ENCODE peak calls at places on chromosome X, in eight cellular contexts. G is foreskin fibroblast, M is NCI-H2081 treated with DMSO at 0.1 percent for 48 hours, B is right atrium auricular region, Y is AG04450, I is iris pigment epithelial cell, N is GM10248, A is neural crest cell. R is an unnamed sample.

GRCh38 chrX:24377911-24378468 is 17.6 kb downstream of the SUPT20HL1 start:
- DNase-seq in I (no peak), M (no peak), G (no peak), N (no peak), Y (no peak), B (no peak), A (no peak), R (no peak)

GRCh38 chrX:130245441-130245840 is 23.3 kb downstream of the ZNF280C start:
- DNase-seq in B (no peak), Y (no peak), G (peak; percentile 16), I (peak; percentile 76), M (no peak), A (no peak), N (no peak), R (no peak)

GRCh38 chrX:140980271-140980670 is 22.1 kb upstream of the SPANXB1 start:
- DNase-seq in B (no peak), N (no peak), I (no peak), A (no peak), G (no peak), Y (no peak), M (no peak), R (no peak)

GRCh38 chrX:49754238-49754857 is 58.6 kb upstream of the PAGE1 start:
- DNase-seq in A (peak; percentile 32), B (no peak), Y (peak; percentile 0), I (peak; percentile 28), M (no peak), N (peak; percentile 13), G (no peak), R (no peak)

GRCh38 chrX:140709421-140709846 is at the start of gene LINC00632:
- DNase-seq in N (no peak), A (peak; percentile 2), I (no peak), M (no peak), B (no peak), G (no peak), Y (no peak), R (no peak)

GRCh38 chrX:118459494-118459893 is 36.1 kb upstream of the DOCK11 start:
- DNase-seq in B (no peak), Y (no peak), M (peak; percentile 45), N (peak; percentile 29), I (peak; percentile 38), G (peak; percentile 9), A (no peak), R (peak; percentile 12)

GRCh38 chrX:48956728-48957414 is 536 bp downstream of the OTUD5 start:
- DNase-seq in Y (no peak), B (no peak), M (no peak), N (no peak), I (peak; percentile 25), G (no peak), A (no peak), R (no peak)

GRCh38 chrX:21885568-21885967 is 29.8 kb downstream of the YY2 start:
- DNase-seq in N (no peak), B (no peak), I (peak; percentile 74), G (peak; percentile 23), Y (no peak), A (no peak), M (no peak), R (no peak)

GRCh38 chrX:153333821-153334653 is at the start of gene ZNF275:
- DNase-seq in N (peak; percentile 89), I (peak; percentile 72), M (no peak), G (peak; percentile 71), A (peak; percentile 66), Y (peak; percentile 24), B (peak; percentile 72), R (peak; percentile 69)

R was measured in GM19239.